ENCODE peak calls at places on chromosomes 4 and X, in seven cellular contexts. F, C, K, X, E, D and H are unnamed samples.

GRCh38 chr4:97942137-97942536 is 201.1 kb downstream of the STPG2 start:
- DNase-seq in C (no peak), X (no peak), K (no peak), E (no peak), F (no peak), D (peak), H (no peak)

GRCh38 chr4:121977251-121978168 is 25.6 kb upstream of the TRPC3 start:
- DNase-seq in X (peak), F (no peak), E (no peak), K (no peak), D (peak), C (no peak), H (peak)

GRCh38 chrX:87578978-87579377 is 61.4 kb downstream of the KLHL4 start:
- DNase-seq in D (no peak), K (peak), X (no peak), F (no peak), C (no peak), E (no peak), H (no peak)

GRCh38 chr4:80313627-80314026 is 21.9 kb upstream of the CFAP299 start:
- DNase-seq in D (no peak), F (no peak), K (no peak), C (no peak), E (no peak), X (no peak), H (no peak)

GRCh38 chr4:55397521-55398321 is 2.0 kb downstream of the TMEM165 start:
- DNase-seq in E (peak), D (no peak), F (peak), C (no peak), X (no peak), K (no peak), H (no peak)

GRCh38 chrX:78429172-78429571 is 101.8 kb upstream of the CYSLTR1 start:
- DNase-seq in D (no peak), F (no peak), X (no peak), K (no peak), E (no peak), C (no peak), H (no peak)

GRCh38 chr4:71229477-71230257 is 109.2 kb upstream of the SLC4A4 start:
- DNase-seq in C (no peak), X (no peak), K (peak), F (peak), D (peak), E (peak), H (no peak)

GRCh38 chr4:153676984-153677383 is 7.1 kb upstream of the TLR2 start:
- DNase-seq in D (peak), F (no peak), K (no peak), E (peak), C (no peak), X (no peak), H (no peak)

GRCh38 chr4:178681871-178682270 is 1239.6 kb upstream of the AGA start:
- DNase-seq in C (no peak), E (no peak), X (no peak), K (no peak), D (no peak), F (no peak), H (no peak)

GRCh38 chrX:120549483-120550452 is 11.0 kb downstream of the CUL4B start:
- DNase-seq in C (no peak), X (peak), D (peak), K (no peak), F (no peak), E (peak), H (peak)

GRCh38 chrX:138872537-138872936 is 161.0 kb upstream of the FGF13 start:
- DNase-seq in C (no peak), E (no peak), D (no peak), F (no peak), K (no peak), X (no peak), H (no peak)

GRCh38 chr4:8004066-8004465 is 64.4 kb upstream of the AFAP1 start:
- DNase-seq in D (no peak), F (no peak), X (no peak), E (no peak), C (no peak), K (no peak), H (no peak)

GRCh38 chr4:105182211-105182610 is 35.5 kb downstream of the TET2 start:
- DNase-seq in K (no peak), F (no peak), C (no peak), E (no peak), D (no peak), X (no peak), H (no peak)

GRCh38 chr4:123018391-123018755 is 96.0 kb upstream of the NUDT6 start:
- DNase-seq in K (peak), E (no peak), F (no peak), D (no peak), X (no peak), C (no peak), H (no peak)

GRCh38 chr4:84994280-84994679 is 27.8 kb upstream of the WDFY3 start:
- DNase-seq in X (no peak), F (no peak), C (no peak), K (no peak), E (peak), D (no peak), H (no peak)

GRCh38 chrX:101287402-101287801 is 3.7 kb downstream of the TAF7L start:
- DNase-seq in C (no peak), D (peak), F (peak), K (peak), X (no peak), E (peak), H (peak)

GRCh38 chrX:130251671-130252070 is 17.0 kb downstream of the ZNF280C start:
- DNase-seq in X (no peak), D (no peak), C (no peak), K (peak), F (no peak), E (no peak), H (no peak)